ENCODE peak calls at places on chromosomes 3 and 15, in nine cellular contexts. F is sigmoid colon; T is suprapubic skin; C is body of pancreas; X is H9; H is Peyer's patch; D is HepG2; M is CD4-positive, CD25-positive, alpha-beta regulatory T cell; S is heart right ventricle. Q is an unnamed sample.

GRCh38 chr3:15377961-15378791 is 45.8 kb upstream of the SH3BP5 start:
- DNase-seq in F (peak; percentile 97), T (peak; percentile 98), C (peak; percentile 98), X (peak; percentile 93), H (peak; percentile 97), D (peak; percentile 89), M (peak; percentile 92), S (peak; percentile 95), Q (peak; percentile 88)

GRCh38 chr3:167691366-167691765 is 37.6 kb upstream of the WDR49 start:
- DNase-seq in F (no peak), T (no peak), C (no peak), X (no peak), H (no peak), D (no peak), M (no peak), S (no peak), Q (no peak)

GRCh38 chr15:75811616-75812015 is 31.6 kb upstream of the UBE2Q2 start:
- DNase-seq in F (no peak), T (no peak), C (no peak), X (no peak), H (no peak), D (no peak), M (no peak), S (no peak), Q (no peak)

GRCh38 chr3:45537960-45538640 is 56.5 kb upstream of the LIMD1 start:
- DNase-seq in F (peak; percentile 77), T (no peak), C (peak; percentile 39), X (no peak), H (no peak), D (no peak), M (no peak), S (peak; percentile 70), Q (no peak)

GRCh38 chr3:31957106-31957505 is 24.0 kb downstream of the OSBPL10 start:
- DNase-seq in F (no peak), T (no peak), C (no peak), X (no peak), H (no peak), D (no peak), M (no peak), S (no peak), Q (no peak)

GRCh38 chr3:13069495-13069894 is 3.7 kb downstream of the IQSEC1 start:
- DNase-seq in F (no peak), T (no peak), C (no peak), X (no peak), H (peak; percentile 77), D (no peak), M (no peak), S (no peak), Q (no peak)

GRCh38 chr3:57910988-57911387 is 97.2 kb upstream of the FLNB start:
- DNase-seq in F (no peak), T (no peak), C (peak; percentile 27), X (no peak), H (no peak), D (peak; percentile 16), M (no peak), S (no peak), Q (no peak)

GRCh38 chr3:68996356-68996995 is 17.0 kb downstream of the EOGT start:
- DNase-seq in F (no peak), T (no peak), C (no peak), X (no peak), H (no peak), D (no peak), M (no peak), S (no peak), Q (no peak)

GRCh38 chr3:65939841-65940246 is 98.9 kb downstream of the MAGI1 start:
- DNase-seq in F (no peak), T (no peak), C (no peak), X (no peak), H (no peak), D (no peak), M (no peak), S (no peak), Q (no peak)

GRCh38 chr3:151290673-151291072 is 12.3 kb upstream of the P2RY14 start:
- DNase-seq in F (no peak), T (no peak), C (no peak), X (no peak), H (no peak), D (no peak), M (no peak), S (no peak), Q (no peak)

GRCh38 chr3:195540031-195540430 is 3.1 kb downstream of the PPP1R2 start:
- DNase-seq in F (no peak), T (no peak), C (no peak), X (no peak), H (no peak), D (no peak), M (no peak), S (no peak), Q (no peak)

GRCh38 chr3:10459954-10460754 is 45.2 kb downstream of the ATP2B2 start:
- DNase-seq in F (no peak), T (no peak), C (peak; percentile 39), X (peak; percentile 96), H (no peak), D (peak; percentile 73), M (peak; percentile 23), S (peak; percentile 66), Q (no peak)

GRCh38 chr15:74251187-74251811 is 15.2 kb downstream of the CCDC33 start:
- DNase-seq in F (no peak), T (no peak), C (peak; percentile 94), X (no peak), H (no peak), D (no peak), M (no peak), S (peak; percentile 85), Q (peak; percentile 42)

GRCh38 chr15:40357723-40358491 is at the start of gene DISP2:
- DNase-seq in F (peak; percentile 92), T (peak; percentile 89), C (peak; percentile 90), X (peak; percentile 91), H (peak; percentile 78), D (peak; percentile 60), M (peak; percentile 84), S (peak; percentile 85), Q (peak; percentile 79)

GRCh38 chr15:93037341-93038063 is 51.5 kb downstream of the RGMA start:
- DNase-seq in F (peak; percentile 83), T (peak; percentile 87), C (peak; percentile 20), X (no peak), H (no peak), D (no peak), M (no peak), S (peak; percentile 67), Q (no peak)

GRCh38 chr15:61084944-61085367 is 144.1 kb downstream of the RORA start:
- DNase-seq in F (no peak), T (no peak), C (no peak), X (peak; percentile 33), H (no peak), D (no peak), M (no peak), S (peak; percentile 42), Q (no peak)

GRCh38 chr15:61086756-61087155 is 142.3 kb downstream of the RORA start:
- DNase-seq in F (no peak), T (no peak), C (no peak), X (no peak), H (no peak), D (no peak), M (no peak), S (no peak), Q (no peak)

GRCh38 chr15:61084502-61084901 is 144.6 kb downstream of the RORA start:
- DNase-seq in F (no peak), T (no peak), C (no peak), X (no peak), H (no peak), D (no peak), M (no peak), S (no peak), Q (no peak)

GRCh38 chr15:61087601-61088000 is 141.5 kb downstream of the RORA start:
- DNase-seq in F (no peak), T (no peak), C (no peak), X (no peak), H (no peak), D (no peak), M (no peak), S (no peak), Q (no peak)

DNA sequence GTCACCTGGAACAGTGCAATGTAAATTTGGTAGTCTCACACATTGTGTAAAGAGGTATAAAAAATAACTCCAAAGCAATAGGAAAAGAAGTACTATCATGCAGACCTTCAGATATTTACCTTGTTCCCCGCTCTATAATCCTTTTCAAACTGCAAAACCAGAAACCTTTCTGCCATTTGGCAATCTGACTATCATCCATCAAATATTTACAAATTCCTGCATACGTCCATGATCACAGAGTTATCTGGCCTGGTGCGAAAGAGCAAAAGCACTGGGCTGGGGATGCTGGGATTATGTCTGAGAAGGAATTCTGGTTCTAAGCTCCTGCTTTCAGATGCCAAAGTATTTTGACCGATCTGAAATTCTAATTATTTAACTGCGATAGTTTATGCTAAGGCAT is 143.1 kb downstream of the RORA start:
- DNase-seq in F (no peak), T (no peak), C (no peak), X (no peak), H (no peak), D (no peak), M (no peak), S (no peak), Q (no peak)
- H3K27ac ChIP-seq in F (no peak overlapping the region), T (no peak overlapping the region), C (no peak overlapping the region), X (no peak overlapping the region), H (no peak overlapping the region), D (no peak overlapping the region), M (no peak overlapping the region), S (no peak overlapping the region), Q (no peak overlapping the region)

GRCh38 chr15:63482874-63483323 is 21.5 kb upstream of the USP3 start:
- DNase-seq in F (no peak), T (no peak), C (no peak), X (no peak), H (no peak), D (no peak), M (no peak), S (no peak), Q (no peak)
- H3K27ac ChIP-seq in F (no peak overlapping the region), T (no peak overlapping the region), C (no peak overlapping the region), X (no peak overlapping the region), H (no peak overlapping the region), D (peak overlapping the region; percentile 6), M (peak overlapping the region; percentile 61), S (no peak overlapping the region), Q (no peak overlapping the region)

GRCh38 chr3:64685800-64686445 is 1.9 kb downstream of the ADAMTS9 start:
- DNase-seq in F (peak; percentile 99), T (peak; percentile 89), C (peak; percentile 79), X (peak; percentile 94), H (peak; percentile 24), D (peak; percentile 13), M (no peak), S (peak; percentile 97), Q (peak; percentile 53)
- H3K27ac ChIP-seq in F (peak overlapping the region; percentile 99), T (peak overlapping the region; percentile 93), C (peak overlapping the region; percentile 87), X (no peak overlapping the region), H (peak overlapping the region; percentile 72), D (no peak overlapping the region), M (no peak overlapping the region), S (peak overlapping the region; percentile 99), Q (peak overlapping the region; percentile 88)

DNA sequence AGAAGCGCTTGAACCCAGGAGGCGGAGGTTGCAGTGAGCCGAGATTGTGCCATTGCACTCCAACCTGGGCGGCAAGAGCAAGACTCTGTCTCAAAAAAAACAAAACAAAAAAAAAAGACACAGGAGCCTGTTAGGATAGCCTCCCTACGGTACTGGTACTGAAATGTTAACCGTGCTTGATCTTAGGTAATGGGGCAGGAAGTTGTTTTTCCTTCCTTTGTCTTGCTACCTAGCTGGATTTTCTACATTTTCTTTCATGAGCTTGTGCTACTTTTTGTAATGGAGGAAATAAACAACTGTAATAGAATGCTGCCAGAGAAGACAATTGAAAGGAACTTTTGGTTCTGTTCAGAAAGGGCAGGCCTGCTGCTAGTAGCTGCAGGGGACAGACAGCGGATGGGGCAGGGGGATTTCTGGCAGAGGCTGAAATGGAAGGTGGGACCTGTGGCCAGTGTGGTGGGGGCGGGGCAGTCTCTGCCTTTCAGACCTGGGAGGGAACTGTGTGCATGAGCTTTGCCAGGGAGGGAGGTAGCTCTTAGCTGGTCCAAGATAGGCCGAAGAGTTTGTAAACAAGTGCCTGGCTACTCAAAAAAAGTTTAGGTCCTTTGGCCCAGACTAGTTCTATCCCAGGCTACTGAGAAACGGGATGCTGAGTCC is 49.0 kb upstream of the SEMA4B start:
- DNase-seq in F (no peak), T (no peak), C (peak; percentile 80), X (peak; percentile 84), H (no peak), D (no peak), M (no peak), S (no peak), Q (no peak)
- H3K27ac ChIP-seq in F (peak overlapping the region; percentile 30), T (no peak overlapping the region), C (peak overlapping the region; percentile 86), X (no peak overlapping the region), H (no peak overlapping the region), D (no peak overlapping the region), M (no peak overlapping the region), S (no peak overlapping the region), Q (peak overlapping the region; percentile 67)